ENCODE peak calls at places on chromosomes 1 and 21, in seven cellular contexts. E is esophagus squamous epithelium; F is coronary artery; N is naive thymus-derived CD4-positive, alpha-beta T cell; D is prostate gland; H is effector memory CD4-positive, alpha-beta T cell; W is GM23338. M is an unnamed sample.

GRCh38 chr1:36223373-36223995 is 759 bp upstream of the THRAP3 start:
- DNase-seq in E (no peak), F (no peak), N (no peak), D (peak), H (no peak), W (peak), M (no peak)

GRCh38 chr1:25875856-25876692 is 566 bp upstream of the PAQR7 start:
- DNase-seq in E (no peak), F (no peak), N (no peak), D (peak), H (no peak), W (peak), M (no peak)

GRCh38 chr1:181392613-181393170 is 90.6 kb upstream of the CACNA1E start:
- DNase-seq in E (no peak), F (no peak), N (no peak), D (no peak), H (no peak), W (no peak), M (no peak)

GRCh38 chr1:89603651-89604413 is 29.1 kb upstream of the LRRC8C start:
- DNase-seq in E (no peak), F (no peak), N (no peak), D (no peak), H (no peak), W (no peak), M (no peak)

GRCh38 chr1:112712701-112713128 is 2.4 kb downstream of the PPM1J start:
- DNase-seq in E (no peak), F (peak), N (no peak), D (no peak), H (no peak), W (no peak), M (no peak)

GRCh38 chr1:96688737-96689136 is 32.8 kb upstream of the PTBP2 start:
- DNase-seq in E (no peak), F (no peak), N (no peak), D (no peak), H (no peak), W (peak), M (no peak)

GRCh38 chr1:82538876-82539275 is 738.1 kb downstream of the ADGRL2 start:
- DNase-seq in E (no peak), F (no peak), N (no peak), D (no peak), H (no peak), W (no peak), M (no peak)

GRCh38 chr1:65247419-65248359 is 61.7 kb upstream of the DNAJC6 start:
- DNase-seq in E (no peak), F (no peak), N (no peak), D (no peak), H (no peak), W (no peak), M (no peak)

GRCh38 chr1:56510642-56511021 is 68.7 kb downstream of the PLPP3 start:
- DNase-seq in E (no peak), F (no peak), N (no peak), D (no peak), H (no peak), W (no peak), M (no peak)

GRCh38 chr1:119159963-119160362 is 19.5 kb upstream of the WARS2 start:
- DNase-seq in E (no peak), F (no peak), N (no peak), D (no peak), H (no peak), W (no peak), M (no peak)

GRCh38 chr1:89791064-89791721 is 29.6 kb upstream of the LRRC8D start:
- DNase-seq in E (no peak), F (no peak), N (no peak), D (no peak), H (no peak), W (no peak), M (no peak)

GRCh38 chr21:35520869-35521268 is 471.8 kb upstream of the RUNX1 start:
- DNase-seq in E (no peak), F (no peak), N (no peak), D (no peak), H (no peak), W (peak), M (no peak)

GRCh38 chr1:224851210-224851849 is 78.1 kb upstream of the DNAH14 start:
- DNase-seq in E (no peak), F (no peak), N (peak), D (peak), H (no peak), W (peak), M (peak)

GRCh38 chr1:223665592-223666312 is at the start of gene CAPN8:
- DNase-seq in E (no peak), F (no peak), N (no peak), D (peak), H (no peak), W (no peak), M (no peak)

GRCh38 chr1:111446967-111447892 is 1.8 kb downstream of the WDR77 start:
- DNase-seq in E (no peak), F (no peak), N (no peak), D (no peak), H (no peak), W (no peak), M (no peak)

GRCh38 chr21:37974081-37974480 is 57.8 kb upstream of the KCNJ6 start:
- DNase-seq in E (no peak), F (no peak), N (no peak), D (no peak), H (no peak), W (no peak), M (no peak)

GRCh38 chr1:36327421-36328087 is 4.1 kb upstream of the EVA1B start:
- DNase-seq in E (no peak), F (no peak), N (no peak), D (no peak), H (no peak), W (no peak), M (no peak)

GRCh38 chr21:20721151-20721550 is 277.1 kb upstream of the NCAM2 start:
- DNase-seq in E (no peak), F (no peak), N (no peak), D (no peak), H (no peak), W (no peak), M (no peak)

GRCh38 chr1:213984387-213985180 is 3.2 kb upstream of the PROX1 start:
- DNase-seq in E (no peak), F (no peak), N (peak), D (no peak), H (no peak), W (peak), M (no peak)

GRCh38 chr1:192363177-192363576 is 46.4 kb downstream of the RGS21 start:
- DNase-seq in E (no peak), F (no peak), N (no peak), D (no peak), H (no peak), W (peak), M (no peak)

GRCh38 chr1:115531806-115532359 is 109.9 kb upstream of the VANGL1 start:
- DNase-seq in E (no peak), F (no peak), N (no peak), D (no peak), H (no peak), W (no peak), M (no peak)

GRCh38 chr1:63255153-63255552 is 67.2 kb upstream of the FOXD3 start:
- DNase-seq in E (no peak), F (no peak), N (no peak), D (no peak), H (no peak), W (no peak), M (no peak)

GRCh38 chr1:76059461-76059860 is 15.1 kb upstream of the ST6GALNAC3 start:
- DNase-seq in E (no peak), F (no peak), N (no peak), D (no peak), H (no peak), W (no peak), M (no peak)

GRCh38 chr1:158972841-158973240 is 36.9 kb upstream of the IFI16 start:
- DNase-seq in E (no peak), F (no peak), N (no peak), D (no peak), H (no peak), W (peak), M (no peak)

GRCh38 chr1:44723064-44723463 is 7.9 kb downstream of the RNU5D-1 start:
- DNase-seq in E (no peak), F (no peak), N (peak), D (no peak), H (no peak), W (no peak), M (no peak)

GRCh38 chr1:154222518-154222917 is 1.8 kb downstream of the UBAP2L start:
- DNase-seq in E (no peak), F (no peak), N (no peak), D (no peak), H (no peak), W (no peak), M (no peak)

GRCh38 chr1:154220970-154221814 is 437 bp downstream of the UBAP2L start:
- DNase-seq in E (peak), F (peak), N (peak), D (peak), H (peak), W (peak), M (peak)

GRCh38 chr1:154221815-154222081 is 993 bp downstream of the UBAP2L start:
- DNase-seq in E (no peak), F (no peak), N (no peak), D (no peak), H (no peak), W (peak), M (no peak)

GRCh38 chr1:154225370-154225769 is 4.6 kb downstream of the UBAP2L start:
- DNase-seq in E (no peak), F (no peak), N (no peak), D (no peak), H (no peak), W (no peak), M (no peak)

GRCh38 chr1:154222918-154223317 is 2.2 kb downstream of the UBAP2L start:
- DNase-seq in E (no peak), F (no peak), N (no peak), D (no peak), H (no peak), W (no peak), M (no peak)
- H3K27ac ChIP-seq in E (peak), F (no peak), N (peak), D (no peak), H (no peak), W (peak), M (no peak)

GRCh38 chr1:154577346-154578057 is 9.9 kb downstream of the CHRNB2 start:
- DNase-seq in E (no peak), F (no peak), N (no peak), D (no peak), H (no peak), W (no peak), M (no peak)
- H3K27ac ChIP-seq in E (no peak), F (peak), N (no peak), D (no peak), H (no peak), W (no peak), M (no peak)

DNA sequence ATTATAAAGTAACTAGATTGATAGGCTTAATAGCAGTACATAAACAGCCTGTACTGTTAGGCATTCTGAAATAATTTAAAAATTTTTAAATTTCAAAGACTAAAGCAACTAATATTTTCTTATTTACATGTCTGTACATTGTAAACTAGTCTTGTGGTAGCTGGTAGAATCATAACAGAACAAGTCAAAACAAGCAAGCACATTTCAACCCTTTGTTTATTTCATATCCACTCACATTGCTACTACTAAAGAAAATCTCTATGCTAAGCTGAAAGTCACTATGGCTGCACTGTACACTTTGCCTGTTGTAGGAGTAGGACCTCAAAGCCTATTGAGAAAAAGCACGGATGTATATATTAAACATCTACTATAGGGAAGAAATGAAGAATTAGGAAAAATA is 738.2 kb upstream of the ADGRL4 start:
- DNase-seq in E (no peak), F (no peak), N (no peak), D (no peak), H (no peak), W (no peak), M (no peak)
- H3K27ac ChIP-seq in E (no peak), F (no peak), N (no peak), D (no peak), H (no peak), W (no peak), M (no peak)

GRCh38 chr21:44980562-44981489 is 41.0 kb downstream of the SLX9 start:
- DNase-seq in E (no peak), F (no peak), N (no peak), D (no peak), H (no peak), W (no peak), M (no peak)
- H3K27ac ChIP-seq in E (no peak), F (peak), N (no peak), D (no peak), H (no peak), W (peak), M (no peak)

GRCh38 chr1:33089457-33089856 is 8.5 kb downstream of the AZIN2 start:
- DNase-seq in E (no peak), F (no peak), N (no peak), D (no peak), H (no peak), W (no peak), M (no peak)
- H3K27ac ChIP-seq in E (no peak), F (no peak), N (no peak), D (no peak), H (no peak), W (no peak), M (no peak)